ENCODE peak calls at places on chromosomes 3 and 15, in four cellular contexts. One of them, this sample, is unnamed. For H3K9me3, the result is how much of the 10 kb centered on the place peaks cover.

GRCh38 chr3:44982817-44983216 is 6.8 kb downstream of the EXOSC7 start:
- DNase-seq in AG04450: no peak
- DNase-seq in breast epithelium: no peak
- DNase-seq in CD8-positive, alpha-beta T cell: no peak
- DNase-seq in this sample: no peak

GRCh38 chr3:82240322-82240721 is 478.9 kb upstream of the GBE1 start:
- DNase-seq in AG04450: no peak
- DNase-seq in breast epithelium: no peak
- DNase-seq in CD8-positive, alpha-beta T cell: no peak
- DNase-seq in this sample: no peak

GRCh38 chr3:172152294-172152649 is 112.9 kb downstream of the FNDC3B start:
- DNase-seq in AG04450: no peak
- DNase-seq in breast epithelium: no peak
- DNase-seq in CD8-positive, alpha-beta T cell: no peak
- DNase-seq in this sample: no peak

GRCh38 chr3:30720586-30721313 is 114.3 kb downstream of the TGFBR2 start:
- DNase-seq in AG04450: peak
- DNase-seq in breast epithelium: no peak
- DNase-seq in CD8-positive, alpha-beta T cell: no peak
- DNase-seq in this sample: no peak

GRCh38 chr3:171428321-171428787 is 31.9 kb downstream of the TNIK start:
- DNase-seq in AG04450: no peak
- DNase-seq in breast epithelium: no peak
- DNase-seq in CD8-positive, alpha-beta T cell: no peak
- DNase-seq in this sample: no peak

GRCh38 chr3:82423485-82423884 is 662.0 kb upstream of the GBE1 start:
- DNase-seq in AG04450: no peak
- DNase-seq in breast epithelium: no peak
- DNase-seq in CD8-positive, alpha-beta T cell: no peak
- DNase-seq in this sample: no peak

GRCh38 chr15:99155961-99156443 is 51.1 kb downstream of the SYNM start:
- DNase-seq in AG04450: no peak
- DNase-seq in breast epithelium: no peak
- DNase-seq in CD8-positive, alpha-beta T cell: no peak
- DNase-seq in this sample: no peak

GRCh38 chr3:143352031-143352623 is 232.6 kb downstream of the CHST2 start:
- DNase-seq in AG04450: no peak
- DNase-seq in breast epithelium: no peak
- DNase-seq in CD8-positive, alpha-beta T cell: no peak
- DNase-seq in this sample: no peak

GRCh38 chr3:79729096-79729495 is 38.7 kb downstream of the ROBO1 start:
- DNase-seq in AG04450: no peak
- DNase-seq in breast epithelium: no peak
- DNase-seq in CD8-positive, alpha-beta T cell: no peak
- DNase-seq in this sample: no peak

GRCh38 chr15:25905140-25905539 is 42.0 kb upstream of the ATP10A start:
- DNase-seq in AG04450: peak
- DNase-seq in breast epithelium: no peak
- DNase-seq in CD8-positive, alpha-beta T cell: no peak
- DNase-seq in this sample: no peak

GRCh38 chr3:63914312-63914711 is 2.1 kb upstream of the SCAANT1 start:
- DNase-seq in AG04450: no peak
- DNase-seq in breast epithelium: peak
- DNase-seq in CD8-positive, alpha-beta T cell: no peak
- DNase-seq in this sample: no peak

GRCh38 chr15:73125219-73125618 is 73.0 kb downstream of the NEO1 start:
- DNase-seq in AG04450: no peak
- DNase-seq in breast epithelium: no peak
- DNase-seq in CD8-positive, alpha-beta T cell: no peak
- DNase-seq in this sample: no peak

GRCh38 chr3:182785756-182786155 is 7.5 kb upstream of the ATP11B start:
- DNase-seq in AG04450: no peak
- DNase-seq in breast epithelium: no peak
- DNase-seq in CD8-positive, alpha-beta T cell: no peak
- DNase-seq in this sample: no peak

GRCh38 chr3:118059096-118059495 is 975.5 kb downstream of the IGSF11 start:
- DNase-seq in AG04450: no peak
- DNase-seq in breast epithelium: no peak
- DNase-seq in CD8-positive, alpha-beta T cell: no peak
- DNase-seq in this sample: no peak
- H3K9me3 ChIP-seq in AG04450: under half
- H3K9me3 ChIP-seq in breast epithelium: under half
- H3K9me3 ChIP-seq in CD8-positive, alpha-beta T cell: under half
- H3K9me3 ChIP-seq in this sample: under half

GRCh38 chr15:23083115-23083514 is 43.7 kb upstream of the TUBGCP5 start:
- DNase-seq in AG04450: no peak
- DNase-seq in breast epithelium: no peak
- DNase-seq in CD8-positive, alpha-beta T cell: no peak
- DNase-seq in this sample: no peak
- H3K9me3 ChIP-seq in AG04450: under half
- H3K9me3 ChIP-seq in breast epithelium: under half
- H3K9me3 ChIP-seq in CD8-positive, alpha-beta T cell: under half
- H3K9me3 ChIP-seq in this sample: under half

GRCh38 chr3:7226393-7226792 is 365.5 kb downstream of the GRM7 start:
- DNase-seq in AG04450: no peak
- DNase-seq in breast epithelium: no peak
- DNase-seq in CD8-positive, alpha-beta T cell: no peak
- DNase-seq in this sample: no peak
- H3K9me3 ChIP-seq in AG04450: under half
- H3K9me3 ChIP-seq in breast epithelium: under half
- H3K9me3 ChIP-seq in CD8-positive, alpha-beta T cell: under half
- H3K9me3 ChIP-seq in this sample: under half

GRCh38 chr15:100592898-100593297 is 9.1 kb downstream of the LINS1 start:
- DNase-seq in AG04450: no peak
- DNase-seq in breast epithelium: no peak
- DNase-seq in CD8-positive, alpha-beta T cell: no peak
- DNase-seq in this sample: no peak

GRCh38 chr15:100593431-100593830 is 8.6 kb downstream of the LINS1 start:
- DNase-seq in AG04450: no peak
- DNase-seq in breast epithelium: no peak
- DNase-seq in CD8-positive, alpha-beta T cell: no peak
- DNase-seq in this sample: no peak

GRCh38 chr15:100591835-100592234 is 10.1 kb downstream of the LINS1 start:
- DNase-seq in AG04450: no peak
- DNase-seq in breast epithelium: no peak
- DNase-seq in CD8-positive, alpha-beta T cell: no peak
- DNase-seq in this sample: no peak

GRCh38 chr15:100588638-100589242 is 13.2 kb downstream of the LINS1 start:
- DNase-seq in AG04450: no peak
- DNase-seq in breast epithelium: no peak
- DNase-seq in CD8-positive, alpha-beta T cell: no peak
- DNase-seq in this sample: no peak
- H3K9me3 ChIP-seq in AG04450: under half
- H3K9me3 ChIP-seq in breast epithelium: under half
- H3K9me3 ChIP-seq in CD8-positive, alpha-beta T cell: under half
- H3K9me3 ChIP-seq in this sample: under half

DNA sequence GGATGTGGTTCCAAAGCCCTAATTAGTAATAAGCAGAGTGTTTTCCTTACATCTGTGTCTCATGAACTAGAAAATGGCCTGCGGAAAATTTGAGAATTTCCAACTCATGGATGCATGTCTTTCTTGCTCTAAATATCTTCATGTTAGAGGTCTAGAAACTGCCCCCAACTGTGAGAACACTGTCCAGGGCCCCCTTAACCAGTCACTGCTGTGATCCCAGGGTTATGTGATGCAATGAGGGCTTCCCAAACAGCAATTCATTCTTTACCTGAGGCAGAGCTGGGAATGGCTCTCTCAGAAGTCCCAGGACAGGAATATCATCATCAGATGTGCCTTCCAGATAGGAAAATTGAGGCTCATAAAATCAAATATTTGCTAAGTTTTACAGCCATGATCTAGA is 8.2 kb downstream of the NPAP1 start:
- DNase-seq in AG04450: no peak
- DNase-seq in breast epithelium: no peak
- DNase-seq in CD8-positive, alpha-beta T cell: no peak
- DNase-seq in this sample: no peak
- H3K9me3 ChIP-seq in AG04450: under half
- H3K9me3 ChIP-seq in breast epithelium: under half
- H3K9me3 ChIP-seq in CD8-positive, alpha-beta T cell: under half
- H3K9me3 ChIP-seq in this sample: under half

GRCh38 chr3:175956964-175957363 is 1097.8 kb downstream of the NAALADL2 start:
- DNase-seq in AG04450: no peak
- DNase-seq in breast epithelium: no peak
- DNase-seq in CD8-positive, alpha-beta T cell: no peak
- DNase-seq in this sample: no peak
- H3K9me3 ChIP-seq in AG04450: under half
- H3K9me3 ChIP-seq in breast epithelium: under half
- H3K9me3 ChIP-seq in CD8-positive, alpha-beta T cell: under half
- H3K9me3 ChIP-seq in this sample: under half

GRCh38 chr3:98462901-98463300 is at the start of gene OR5K1:
- DNase-seq in AG04450: no peak
- DNase-seq in breast epithelium: no peak
- DNase-seq in CD8-positive, alpha-beta T cell: no peak
- DNase-seq in this sample: no peak
- H3K9me3 ChIP-seq in AG04450: under half
- H3K9me3 ChIP-seq in breast epithelium: under half
- H3K9me3 ChIP-seq in CD8-positive, alpha-beta T cell: under half
- H3K9me3 ChIP-seq in this sample: under half

This sample was measured in T-helper 17 cell.